ENCODE peak calls at places on chromosomes 6 and 20, in ten cellular contexts. One of them, this sample, is unnamed.

GRCh38 chr6:109767961-109768360 is 76.9 kb downstream of the FIG4 start:
- DNase-seq in fibroblast of the aortic adventitia: peak
- DNase-seq in NCI-H1105 treated with DMSO at 0.1 percent for 48 hours: no peak
- DNase-seq in choroid plexus epithelial cell: no peak
- DNase-seq in HL-60: no peak
- DNase-seq in fibroblast of the conjunctiva: no peak
- DNase-seq in NCI-H526: no peak
- DNase-seq in stimulated activated CD4-positive, alpha-beta T cell treated with anti-CD3 and anti-CD28 coated beads, Interleukin-12 subunit alpha, Interleukin-12 subunit beta, amount 100 ng/mL, for 24 hours: no peak
- DNase-seq in heart right ventricle: no peak
- DNase-seq in T-helper 17 cell: no peak
- DNase-seq in this sample: no peak

GRCh38 chr6:76866091-76866490 is 597.2 kb downstream of the HTR1B start:
- DNase-seq in HL-60: no peak
- DNase-seq in NCI-H526: no peak
- DNase-seq in choroid plexus epithelial cell: no peak
- DNase-seq in T-helper 17 cell: no peak
- DNase-seq in fibroblast of the conjunctiva: no peak
- DNase-seq in heart right ventricle: no peak
- DNase-seq in fibroblast of the aortic adventitia: peak
- DNase-seq in NCI-H1105 treated with DMSO at 0.1 percent for 48 hours: no peak
- DNase-seq in stimulated activated CD4-positive, alpha-beta T cell treated with anti-CD3 and anti-CD28 coated beads, Interleukin-12 subunit alpha, Interleukin-12 subunit beta, amount 100 ng/mL, for 24 hours: no peak
- DNase-seq in this sample: no peak

GRCh38 chr20:62774762-62775161 is 21.5 kb upstream of the MRGBP start:
- DNase-seq in stimulated activated CD4-positive, alpha-beta T cell treated with anti-CD3 and anti-CD28 coated beads, Interleukin-12 subunit alpha, Interleukin-12 subunit beta, amount 100 ng/mL, for 24 hours: no peak
- DNase-seq in NCI-H1105 treated with DMSO at 0.1 percent for 48 hours: no peak
- DNase-seq in NCI-H526: no peak
- DNase-seq in heart right ventricle: no peak
- DNase-seq in T-helper 17 cell: no peak
- DNase-seq in fibroblast of the conjunctiva: no peak
- DNase-seq in HL-60: no peak
- DNase-seq in choroid plexus epithelial cell: no peak
- DNase-seq in fibroblast of the aortic adventitia: no peak
- DNase-seq in this sample: no peak

GRCh38 chr6:23311211-23311610 is 741.8 kb downstream of the HDGFL1 start:
- DNase-seq in NCI-H526: no peak
- DNase-seq in T-helper 17 cell: no peak
- DNase-seq in fibroblast of the conjunctiva: no peak
- DNase-seq in stimulated activated CD4-positive, alpha-beta T cell treated with anti-CD3 and anti-CD28 coated beads, Interleukin-12 subunit alpha, Interleukin-12 subunit beta, amount 100 ng/mL, for 24 hours: no peak
- DNase-seq in heart right ventricle: no peak
- DNase-seq in fibroblast of the aortic adventitia: no peak
- DNase-seq in HL-60: no peak
- DNase-seq in choroid plexus epithelial cell: no peak
- DNase-seq in NCI-H1105 treated with DMSO at 0.1 percent for 48 hours: no peak
- DNase-seq in this sample: no peak

GRCh38 chr6:27297857-27298730 is 14.0 kb downstream of the POM121L2 start:
- DNase-seq in NCI-H526: no peak
- DNase-seq in fibroblast of the conjunctiva: no peak
- DNase-seq in stimulated activated CD4-positive, alpha-beta T cell treated with anti-CD3 and anti-CD28 coated beads, Interleukin-12 subunit alpha, Interleukin-12 subunit beta, amount 100 ng/mL, for 24 hours: no peak
- DNase-seq in HL-60: no peak
- DNase-seq in NCI-H1105 treated with DMSO at 0.1 percent for 48 hours: no peak
- DNase-seq in T-helper 17 cell: no peak
- DNase-seq in heart right ventricle: no peak
- DNase-seq in choroid plexus epithelial cell: peak
- DNase-seq in fibroblast of the aortic adventitia: peak
- DNase-seq in this sample: peak

GRCh38 chr20:25065625-25066338 is 7.8 kb upstream of the ACSS1 start:
- DNase-seq in fibroblast of the aortic adventitia: peak
- DNase-seq in NCI-H1105 treated with DMSO at 0.1 percent for 48 hours: peak
- DNase-seq in T-helper 17 cell: peak
- DNase-seq in NCI-H526: peak
- DNase-seq in heart right ventricle: peak
- DNase-seq in choroid plexus epithelial cell: peak
- DNase-seq in HL-60: no peak
- DNase-seq in fibroblast of the conjunctiva: peak
- DNase-seq in stimulated activated CD4-positive, alpha-beta T cell treated with anti-CD3 and anti-CD28 coated beads, Interleukin-12 subunit alpha, Interleukin-12 subunit beta, amount 100 ng/mL, for 24 hours: peak
- DNase-seq in this sample: peak

GRCh38 chr6:169799474-169799926 is 48.1 kb downstream of the ERMARD start:
- DNase-seq in stimulated activated CD4-positive, alpha-beta T cell treated with anti-CD3 and anti-CD28 coated beads, Interleukin-12 subunit alpha, Interleukin-12 subunit beta, amount 100 ng/mL, for 24 hours: no peak
- DNase-seq in heart right ventricle: no peak
- DNase-seq in choroid plexus epithelial cell: no peak
- DNase-seq in NCI-H526: no peak
- DNase-seq in HL-60: no peak
- DNase-seq in fibroblast of the aortic adventitia: no peak
- DNase-seq in NCI-H1105 treated with DMSO at 0.1 percent for 48 hours: no peak
- DNase-seq in T-helper 17 cell: no peak
- DNase-seq in fibroblast of the conjunctiva: no peak
- DNase-seq in this sample: no peak

GRCh38 chr20:40587038-40587437 is 102.0 kb downstream of the MAFB start:
- DNase-seq in heart right ventricle: no peak
- DNase-seq in NCI-H526: no peak
- DNase-seq in fibroblast of the conjunctiva: no peak
- DNase-seq in NCI-H1105 treated with DMSO at 0.1 percent for 48 hours: no peak
- DNase-seq in fibroblast of the aortic adventitia: no peak
- DNase-seq in T-helper 17 cell: no peak
- DNase-seq in stimulated activated CD4-positive, alpha-beta T cell treated with anti-CD3 and anti-CD28 coated beads, Interleukin-12 subunit alpha, Interleukin-12 subunit beta, amount 100 ng/mL, for 24 hours: no peak
- DNase-seq in choroid plexus epithelial cell: no peak
- DNase-seq in HL-60: no peak
- DNase-seq in this sample: no peak

GRCh38 chr6:49606696-49607390 is 29.8 kb downstream of the RHAG start:
- DNase-seq in heart right ventricle: no peak
- DNase-seq in HL-60: peak
- DNase-seq in stimulated activated CD4-positive, alpha-beta T cell treated with anti-CD3 and anti-CD28 coated beads, Interleukin-12 subunit alpha, Interleukin-12 subunit beta, amount 100 ng/mL, for 24 hours: no peak
- DNase-seq in T-helper 17 cell: no peak
- DNase-seq in fibroblast of the conjunctiva: peak
- DNase-seq in choroid plexus epithelial cell: peak
- DNase-seq in fibroblast of the aortic adventitia: peak
- DNase-seq in NCI-H526: peak
- DNase-seq in NCI-H1105 treated with DMSO at 0.1 percent for 48 hours: peak
- DNase-seq in this sample: peak

GRCh38 chr6:157493173-157493572 is 112.2 kb downstream of the ZDHHC14 start:
- DNase-seq in T-helper 17 cell: no peak
- DNase-seq in HL-60: no peak
- DNase-seq in heart right ventricle: no peak
- DNase-seq in fibroblast of the aortic adventitia: no peak
- DNase-seq in stimulated activated CD4-positive, alpha-beta T cell treated with anti-CD3 and anti-CD28 coated beads, Interleukin-12 subunit alpha, Interleukin-12 subunit beta, amount 100 ng/mL, for 24 hours: no peak
- DNase-seq in NCI-H1105 treated with DMSO at 0.1 percent for 48 hours: no peak
- DNase-seq in fibroblast of the conjunctiva: no peak
- DNase-seq in NCI-H526: no peak
- DNase-seq in choroid plexus epithelial cell: no peak
- DNase-seq in this sample: no peak

GRCh38 chr6:160042014-160042773 is 73.3 kb downstream of the IGF2R start:
- DNase-seq in NCI-H526: no peak
- DNase-seq in T-helper 17 cell: no peak
- DNase-seq in NCI-H1105 treated with DMSO at 0.1 percent for 48 hours: no peak
- DNase-seq in HL-60: no peak
- DNase-seq in fibroblast of the aortic adventitia: peak
- DNase-seq in stimulated activated CD4-positive, alpha-beta T cell treated with anti-CD3 and anti-CD28 coated beads, Interleukin-12 subunit alpha, Interleukin-12 subunit beta, amount 100 ng/mL, for 24 hours: no peak
- DNase-seq in heart right ventricle: no peak
- DNase-seq in choroid plexus epithelial cell: no peak
- DNase-seq in fibroblast of the conjunctiva: peak
- DNase-seq in this sample: no peak

GRCh38 chr6:169175360-169175887 is 78.2 kb downstream of the THBS2 start:
- DNase-seq in stimulated activated CD4-positive, alpha-beta T cell treated with anti-CD3 and anti-CD28 coated beads, Interleukin-12 subunit alpha, Interleukin-12 subunit beta, amount 100 ng/mL, for 24 hours: no peak
- DNase-seq in T-helper 17 cell: no peak
- DNase-seq in NCI-H526: no peak
- DNase-seq in fibroblast of the conjunctiva: no peak
- DNase-seq in choroid plexus epithelial cell: no peak
- DNase-seq in fibroblast of the aortic adventitia: no peak
- DNase-seq in heart right ventricle: no peak
- DNase-seq in NCI-H1105 treated with DMSO at 0.1 percent for 48 hours: no peak
- DNase-seq in HL-60: no peak
- DNase-seq in this sample: no peak

GRCh38 chr6:35497571-35498406 is 910 bp upstream of the TEAD3 start:
- DNase-seq in stimulated activated CD4-positive, alpha-beta T cell treated with anti-CD3 and anti-CD28 coated beads, Interleukin-12 subunit alpha, Interleukin-12 subunit beta, amount 100 ng/mL, for 24 hours: peak
- DNase-seq in T-helper 17 cell: no peak
- DNase-seq in NCI-H526: peak
- DNase-seq in fibroblast of the aortic adventitia: peak
- DNase-seq in fibroblast of the conjunctiva: peak
- DNase-seq in choroid plexus epithelial cell: peak
- DNase-seq in NCI-H1105 treated with DMSO at 0.1 percent for 48 hours: no peak
- DNase-seq in HL-60: no peak
- DNase-seq in heart right ventricle: peak
- DNase-seq in this sample: peak

GRCh38 chr6:14462135-14462905 is 344.7 kb downstream of the CD83 start:
- DNase-seq in stimulated activated CD4-positive, alpha-beta T cell treated with anti-CD3 and anti-CD28 coated beads, Interleukin-12 subunit alpha, Interleukin-12 subunit beta, amount 100 ng/mL, for 24 hours: no peak
- DNase-seq in HL-60: no peak
- DNase-seq in NCI-H1105 treated with DMSO at 0.1 percent for 48 hours: no peak
- DNase-seq in heart right ventricle: no peak
- DNase-seq in NCI-H526: no peak
- DNase-seq in choroid plexus epithelial cell: no peak
- DNase-seq in fibroblast of the aortic adventitia: no peak
- DNase-seq in T-helper 17 cell: no peak
- DNase-seq in fibroblast of the conjunctiva: no peak
- DNase-seq in this sample: no peak

GRCh38 chr20:13331536-13331935 is 110.5 kb downstream of the ISM1 start:
- DNase-seq in fibroblast of the conjunctiva: no peak
- DNase-seq in T-helper 17 cell: no peak
- DNase-seq in fibroblast of the aortic adventitia: peak
- DNase-seq in heart right ventricle: no peak
- DNase-seq in choroid plexus epithelial cell: peak
- DNase-seq in stimulated activated CD4-positive, alpha-beta T cell treated with anti-CD3 and anti-CD28 coated beads, Interleukin-12 subunit alpha, Interleukin-12 subunit beta, amount 100 ng/mL, for 24 hours: no peak
- DNase-seq in NCI-H526: no peak
- DNase-seq in HL-60: no peak
- DNase-seq in NCI-H1105 treated with DMSO at 0.1 percent for 48 hours: no peak
- DNase-seq in this sample: peak

GRCh38 chr20:57450419-57450818 is 59.2 kb downstream of the RBM38 start:
- DNase-seq in fibroblast of the conjunctiva: no peak
- DNase-seq in choroid plexus epithelial cell: peak
- DNase-seq in fibroblast of the aortic adventitia: peak
- DNase-seq in stimulated activated CD4-positive, alpha-beta T cell treated with anti-CD3 and anti-CD28 coated beads, Interleukin-12 subunit alpha, Interleukin-12 subunit beta, amount 100 ng/mL, for 24 hours: no peak
- DNase-seq in heart right ventricle: peak
- DNase-seq in T-helper 17 cell: no peak
- DNase-seq in NCI-H526: peak
- DNase-seq in HL-60: peak
- DNase-seq in NCI-H1105 treated with DMSO at 0.1 percent for 48 hours: no peak
- DNase-seq in this sample: no peak